ENCODE peak calls at places on chromosomes 11 and 22, in four cellular contexts. N, Q, E and V are unnamed samples.

GRCh38 chr11:95699631-95700470 is 89.7 kb downstream of the FAM76B start:
- DNase-seq in N (no peak), E (no peak), Q (no peak), V (no peak)

GRCh38 chr11:76512851-76513653 is 68.2 kb downstream of the EMSY start:
- DNase-seq in N (no peak), E (no peak), Q (no peak), V (peak)

GRCh38 chr11:64538501-64538951 is 52.5 kb upstream of the SLC22A12 start:
- DNase-seq in E (no peak), N (no peak), Q (no peak), V (no peak)

GRCh38 chr11:17846852-17847453 is 112.4 kb downstream of the KCNC1 start:
- DNase-seq in N (no peak), E (no peak), Q (no peak), V (no peak)

GRCh38 chr11:65853249-65853979 is 4.6 kb downstream of the CFL1 start:
- DNase-seq in E (no peak), Q (no peak), N (no peak), V (peak)

GRCh38 chr11:125347261-125347585 is 148.8 kb downstream of the FEZ1 start:
- DNase-seq in Q (no peak), E (no peak), N (no peak), V (no peak)

GRCh38 chr11:62792193-62792575 is 378 bp upstream of the TMEM223 start:
- DNase-seq in Q (no peak), E (no peak), N (peak), V (peak)

GRCh38 chr22:17562906-17563870 is at the start of gene SLC25A18:
- DNase-seq in Q (peak), E (no peak), N (peak), V (no peak)

GRCh38 chr11:66289548-66290331 is 797 bp upstream of the YIF1A start:
- DNase-seq in E (peak), Q (no peak), N (peak), V (no peak)

GRCh38 chr11:75248924-75249256 is 8.3 kb downstream of the TPBGL start:
- DNase-seq in N (no peak), Q (no peak), E (no peak), V (no peak)

GRCh38 chr22:17198188-17199130 is 20.8 kb downstream of the ADA2 start:
- DNase-seq in Q (no peak), N (peak), E (no peak), V (no peak)

GRCh38 chr11:40161855-40162410 is 1297.5 kb downstream of the LRRC4C start:
- DNase-seq in Q (no peak), N (no peak), E (no peak), V (no peak)

GRCh38 chr22:41687901-41688364 is 734 bp downstream of the SNU13 start:
- DNase-seq in Q (no peak), N (no peak), E (no peak), V (peak)

GRCh38 chr22:42544686-42545085 is 9.1 kb upstream of the SERHL2 start:
- DNase-seq in N (no peak), Q (peak), E (no peak), V (no peak)

GRCh38 chr22:42156597-42156996 is 26.0 kb upstream of the CYP2D6 start:
- DNase-seq in Q (no peak), N (no peak), E (no peak), V (no peak)

GRCh38 chr11:16985297-16985696 is 28.9 kb downstream of the PLEKHA7 start:
- DNase-seq in N (no peak), E (no peak), Q (peak), V (no peak)

GRCh38 chr11:116689413-116690127 is 83.2 kb downstream of the BUD13 start:
- DNase-seq in Q (no peak), N (no peak), E (no peak), V (no peak)

GRCh38 chr11:95451682-95452081 is 220.7 kb upstream of the SESN3 start:
- DNase-seq in E (no peak), N (no peak), Q (no peak), V (no peak)

GRCh38 chr11:62140302-62141110 is 16.7 kb downstream of the INCENP start:
- DNase-seq in Q (no peak), N (no peak), E (no peak), V (no peak)

GRCh38 chr22:42969348-42969975 is 45.5 kb downstream of the PACSIN2 start:
- DNase-seq in E (no peak), N (no peak), Q (no peak), V (no peak)

GRCh38 chr11:122405788-122406341 is 249.7 kb upstream of the UBASH3B start:
- DNase-seq in E (no peak), N (no peak), Q (no peak), V (no peak)

GRCh38 chr11:131944709-131945108 is 574.3 kb downstream of the NTM start:
- DNase-seq in Q (no peak), N (no peak), E (no peak), V (no peak)

GRCh38 chr11:119758291-119758690 is 29.3 kb upstream of the NECTIN1 start:
- DNase-seq in N (no peak), Q (no peak), E (no peak), V (no peak)

GRCh38 chr11:119756169-119756568 is 27.2 kb upstream of the NECTIN1 start:
- DNase-seq in E (no peak), Q (no peak), N (no peak), V (no peak)

GRCh38 chr11:119757378-119757777 is 28.4 kb upstream of the NECTIN1 start:
- DNase-seq in E (no peak), N (no peak), Q (no peak), V (no peak)

GRCh38 chr11:119759747-119760412 is 30.9 kb upstream of the NECTIN1 start:
- DNase-seq in N (no peak), E (no peak), Q (no peak), V (no peak)

DNA sequence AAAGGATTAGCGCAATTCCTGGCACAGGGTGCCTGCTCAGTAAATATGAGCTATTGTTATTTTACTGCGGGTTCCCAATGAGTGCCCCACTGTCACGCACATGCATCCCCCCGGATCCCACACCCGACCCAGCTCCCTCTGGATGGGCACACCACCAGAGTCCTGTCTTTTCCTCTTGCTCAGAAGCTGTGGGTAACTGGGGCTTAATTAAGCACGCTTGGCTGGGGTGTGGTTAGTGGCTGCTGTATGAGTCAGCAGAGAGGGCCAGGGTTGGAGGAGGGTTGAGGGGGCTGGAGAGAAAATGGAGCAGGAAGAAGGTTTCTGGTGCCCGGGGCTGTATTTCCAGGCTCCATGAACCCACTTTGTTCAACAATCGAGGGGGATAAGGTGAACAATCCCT is 30.3 kb upstream of the NECTIN1 start:
- DNase-seq in E (no peak), N (no peak), Q (no peak), V (no peak)
- TF ChIP-seq TCF12 in E (no peak), N (no peak), Q (no peak), V (no peak)

GRCh38 chr11:2729841-2730240 is 30.0 kb upstream of the KCNQ1OT1 start:
- DNase-seq in E (no peak), Q (no peak), N (no peak), V (no peak)

GRCh38 chr11:2732261-2732939 is 32.6 kb upstream of the KCNQ1OT1 start:
- DNase-seq in E (no peak), Q (peak), N (no peak), V (no peak)

GRCh38 chr11:2731285-2732125 is 31.7 kb upstream of the KCNQ1OT1 start:
- DNase-seq in E (no peak), Q (peak), N (no peak), V (no peak)

GRCh38 chr11:2728663-2729332 is 29.0 kb upstream of the KCNQ1OT1 start:
- DNase-seq in E (no peak), N (no peak), Q (peak), V (peak)

GRCh38 chr11:2730323-2731284 is 30.8 kb upstream of the KCNQ1OT1 start:
- DNase-seq in N (no peak), Q (peak), E (no peak), V (peak)
- TF ChIP-seq JUND in N (no peak), Q (no peak), E (no peak), V (no peak)

GRCh38 chr11:69775163-69775755 is at the start of gene FGF4:
- DNase-seq in E (no peak), Q (no peak), N (peak), V (peak)
- TF ChIP-seq TCF12 in E (no peak), Q (no peak), N (no peak), V (no peak)

GRCh38 chr22:38710866-38711265 is 5.1 kb downstream of the GTPBP1 start:
- DNase-seq in Q (no peak), E (no peak), N (no peak), V (no peak)
- TF ChIP-seq JUND in Q (no peak), E (no peak), N (no peak), V (no peak)

GRCh38 chr22:19419086-19419463 is 12.5 kb downstream of the HIRA start:
- DNase-seq in N (no peak), E (no peak), Q (no peak), V (no peak)
- TF ChIP-seq TCF12 in N (no peak), E (no peak), Q (no peak), V (no peak)

GRCh38 chr11:78429667-78430066 is 12.0 kb upstream of the GAB2 start:
- DNase-seq in N (no peak), E (no peak), Q (no peak), V (no peak)
- TF ChIP-seq JUND in N (no peak), E (no peak), Q (no peak), V (no peak)

DNA sequence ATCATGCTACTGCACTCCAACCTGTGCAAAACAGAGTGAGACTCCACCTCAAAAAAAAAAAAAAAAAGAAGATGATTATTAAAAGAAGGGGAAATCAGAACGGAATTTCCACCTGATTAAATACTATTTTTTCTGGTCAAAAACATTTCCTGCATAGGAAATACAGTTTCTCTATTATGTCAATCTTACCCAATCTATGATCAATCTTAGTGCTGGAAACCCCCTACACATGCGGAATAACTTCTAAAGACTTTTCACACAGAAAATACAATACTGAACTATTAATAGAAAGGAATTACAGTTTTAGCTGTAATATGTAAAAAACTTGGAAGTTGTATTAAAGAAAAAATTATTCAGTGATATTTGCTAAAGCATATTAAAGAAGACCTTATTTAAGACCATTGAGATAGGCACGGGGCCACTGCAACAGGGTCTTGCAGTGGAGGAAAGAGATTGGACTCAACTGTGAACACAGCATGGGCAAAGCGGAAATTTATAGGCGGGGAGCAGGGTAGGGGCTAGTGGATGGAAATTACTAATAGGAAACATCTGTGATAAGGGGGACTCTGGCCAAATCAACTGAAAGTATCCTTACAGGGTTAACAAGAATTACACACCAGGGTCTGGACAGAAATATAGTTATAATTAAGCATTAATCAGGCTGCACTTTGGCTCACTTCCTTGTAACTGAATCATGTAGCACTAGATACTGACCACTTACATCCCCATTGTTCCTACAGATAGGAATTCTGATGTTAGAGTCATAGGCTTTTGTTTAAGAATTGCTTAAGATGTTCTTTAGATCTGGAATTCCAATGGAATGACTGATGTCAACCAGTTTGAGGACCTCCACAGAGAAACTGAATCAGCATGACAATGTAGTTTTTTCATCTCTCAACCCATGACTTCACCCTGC is 411.5 kb upstream of the DDI1 start:
- DNase-seq in Q (no peak), E (no peak), N (no peak), V (peak)
- TF ChIP-seq TCF12 in Q (no peak), E (no peak), N (no peak), V (peak)

GRCh38 chr11:12121011-12121410 is 10.6 kb downstream of the MICAL2 start:
- DNase-seq in E (no peak), N (no peak), Q (no peak), V (no peak)

GRCh38 chr11:12118940-12119339 is 8.6 kb downstream of the MICAL2 start:
- DNase-seq in N (no peak), Q (no peak), E (no peak), V (no peak)

GRCh38 chr11:12121504-12121903 is 11.1 kb downstream of the MICAL2 start:
- DNase-seq in N (no peak), Q (no peak), E (no peak), V (no peak)

GRCh38 chr11:12120031-12121008 is 9.9 kb downstream of the MICAL2 start:
- DNase-seq in E (no peak), Q (peak), N (no peak), V (no peak)

DNA sequence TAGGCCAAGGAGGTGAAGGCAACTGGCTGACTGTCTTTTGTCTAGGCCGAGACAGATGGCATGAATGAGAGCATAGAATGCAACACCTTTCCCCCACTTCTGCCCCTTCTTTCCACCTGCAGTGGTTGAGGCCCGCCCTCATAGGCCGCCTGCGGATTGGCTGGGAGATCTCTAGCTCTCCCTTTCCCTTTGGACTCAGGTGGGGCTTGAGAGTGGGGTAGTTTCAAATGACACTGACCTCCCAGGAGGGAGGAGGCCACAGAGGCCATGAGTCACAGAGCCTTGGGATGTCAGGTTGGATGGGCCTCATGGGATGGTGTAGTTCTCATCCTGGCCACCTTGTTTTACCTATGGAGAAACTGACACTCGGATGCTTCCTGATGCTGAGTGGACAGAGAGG is 9.1 kb downstream of the MICAL2 start:
- DNase-seq in N (no peak), Q (no peak), E (no peak), V (no peak)
- TF ChIP-seq JUND in N (no peak), Q (no peak), E (no peak), V (no peak)